ENCODE peak calls at places on chromosomes 4 and X, in four cellular contexts. D is activated CD4-positive, alpha-beta T cell treated with anti-CD3 and anti-CD28 coated beads for 1 hour; E is naive B cell; F is substantia nigra. N is an unnamed sample.

GRCh38 chr4:52659722-52660261 is 691 bp upstream of the USP46 start:
- DNase-seq in F (no peak), E (no peak), D (no peak), N (no peak)

GRCh38 chr4:44578954-44579353 is 72.5 kb downstream of the YIPF7 start:
- DNase-seq in D (no peak), E (no peak), F (no peak), N (no peak)

GRCh38 chrX:54786972-54787371 is 11.1 kb downstream of the ITIH6 start:
- DNase-seq in D (no peak), F (no peak), E (no peak), N (no peak)

GRCh38 chrX:103733017-103733416 is 22.3 kb downstream of the TMEM31 start:
- DNase-seq in F (no peak), E (no peak), D (no peak), N (no peak)

GRCh38 chrX:13432776-13433605 is 113.1 kb upstream of the ATXN3L start:
- DNase-seq in E (no peak), D (no peak), F (no peak), N (no peak)

GRCh38 chr4:168589154-168589553 is 92.3 kb downstream of the PALLD start:
- DNase-seq in F (no peak), E (no peak), D (no peak), N (no peak)

GRCh38 chr4:16626945-16627344 is 271.5 kb downstream of the LDB2 start:
- DNase-seq in D (no peak), F (no peak), E (no peak), N (no peak)

GRCh38 chrX:118521435-118521834 is 25.8 kb downstream of the DOCK11 start:
- DNase-seq in D (no peak), E (no peak), F (no peak), N (no peak)

GRCh38 chr4:156169011-156169410 is 215.3 kb upstream of the CTSO start:
- DNase-seq in D (no peak), E (no peak), F (no peak), N (no peak)

GRCh38 chr4:5619913-5620625 is 88.3 kb downstream of the EVC2 start:
- DNase-seq in E (no peak), F (no peak), D (no peak), N (no peak)

GRCh38 chr4:87060957-87061356 is 126.1 kb downstream of the AFF1 start:
- DNase-seq in D (no peak), E (no peak), F (no peak), N (no peak)

GRCh38 chrX:45505214-45505613 is 304.5 kb upstream of the DIPK2B start:
- DNase-seq in D (no peak), E (no peak), F (no peak), N (no peak)

GRCh38 chr4:139594591-139595185 is 38.7 kb upstream of the SETD7 start:
- DNase-seq in D (no peak), F (no peak), E (no peak), N (no peak)

GRCh38 chr4:22991576-22991975 is 298.8 kb downstream of the GBA3 start:
- DNase-seq in F (no peak), E (no peak), D (no peak), N (no peak)

GRCh38 chrX:87728024-87728423 is 210.4 kb downstream of the KLHL4 start:
- DNase-seq in E (no peak), D (no peak), F (no peak), N (no peak)

GRCh38 chr4:153084249-153084648 is 120.0 kb upstream of the TRIM2 start:
- DNase-seq in D (no peak), F (no peak), E (no peak), N (no peak)

GRCh38 chr4:183249854-183250253 is 70.2 kb downstream of the CLDN22 start:
- DNase-seq in F (no peak), D (no peak), E (no peak), N (no peak)

GRCh38 chr4:149113804-149114430 is 671.7 kb upstream of the NR3C2 start:
- DNase-seq in F (no peak), D (no peak), E (no peak), N (no peak)

GRCh38 chr4:46975841-46976551 is 17.4 kb downstream of the GABRA4 start:
- DNase-seq in D (no peak), F (no peak), E (no peak), N (no peak)

GRCh38 chr4:13007802-13008201 is 476.3 kb downstream of the RAB28 start:
- DNase-seq in E (no peak), F (no peak), D (no peak), N (no peak)

GRCh38 chr4:2598661-2599654 is 62.5 kb downstream of the FAM193A start:
- DNase-seq in E (peak; percentile 56), D (no peak), F (no peak), N (peak; percentile 36)